ENCODE peak calls at places on chromosomes 11 and 22, in five cellular contexts. H is naive thymus-derived CD4-positive, alpha-beta T cell; Q is uterus; G is adrenal gland; A is OCI-LY7. M is an unnamed sample.
A peak's percentile ranks its signal among the peaks of the same experiment; 100 is the strongest.

GRCh38 chr11:8910662-8911039 is 338 bp upstream of the AKIP1 start:
- DNase-seq in H (no peak), Q (no peak), G (no peak), A (no peak), M (no peak)

GRCh38 chr11:66907751-66908173 is 50.4 kb downstream of the PC start:
- DNase-seq in H (no peak), Q (no peak), G (no peak), A (no peak), M (no peak)

GRCh38 chr11:27672836-27673464 is 27.3 kb downstream of the BDNF start:
- DNase-seq in H (no peak), Q (no peak), G (no peak), A (no peak), M (no peak)

GRCh38 chr22:26245001-26245400 is 75.7 kb downstream of the SEZ6L start:
- DNase-seq in H (no peak), Q (no peak), G (no peak), A (no peak), M (no peak)

GRCh38 chr11:41459602-41460405 is at the start of gene LRRC4C:
- DNase-seq in H (no peak), Q (no peak), G (no peak), A (no peak), M (no peak)

GRCh38 chr22:23219787-23220484 is 39.6 kb downstream of the BCR start:
- DNase-seq in H (peak; percentile 62), Q (no peak), G (peak; percentile 88), A (peak; percentile 91), M (no peak)

GRCh38 chr11:122293298-122294023 is 177.4 kb upstream of the BLID start:
- DNase-seq in H (no peak), Q (no peak), G (no peak), A (no peak), M (no peak)

GRCh38 chr22:23215294-23216204 is 35.2 kb downstream of the BCR start:
- DNase-seq in H (no peak), Q (no peak), G (peak; percentile 18), A (no peak), M (no peak)

GRCh38 chr11:58513747-58514367 is 6.0 kb upstream of the OR5B21 start:
- DNase-seq in H (no peak), Q (no peak), G (peak; percentile 45), A (peak; percentile 41), M (no peak)

GRCh38 chr11:44535201-44535980 is 30.1 kb upstream of the CD82 start:
- DNase-seq in H (no peak), Q (no peak), G (no peak), A (no peak), M (no peak)

GRCh38 chr22:47174671-47175111 is 412.2 kb downstream of the TBC1D22A start:
- DNase-seq in H (no peak), Q (peak; percentile 15), G (no peak), A (no peak), M (no peak)

GRCh38 chr11:133476570-133477262 is 55.6 kb downstream of the OPCML start:
- DNase-seq in H (no peak), Q (no peak), G (no peak), A (no peak), M (peak; percentile 77)

GRCh38 chr11:121563003-121563402 is 110.2 kb upstream of the SORL1-AS1 start:
- DNase-seq in H (no peak), Q (no peak), G (no peak), A (no peak), M (no peak)

GRCh38 chr11:97683733-97684132 is 1293.9 kb downstream of the JRKL start:
- DNase-seq in H (no peak), Q (no peak), G (no peak), A (no peak), M (no peak)

GRCh38 chr11:44308256-44308922 is 1.6 kb downstream of the ALX4 start:
- DNase-seq in H (no peak), Q (no peak), G (no peak), A (no peak), M (no peak)

GRCh38 chr11:100805509-100806199 is 118.6 kb downstream of the ARHGAP42 start:
- DNase-seq in H (no peak), Q (no peak), G (no peak), A (no peak), M (no peak)

GRCh38 chr11:12015486-12015885 is 7.1 kb upstream of the DKK3 start:
- DNase-seq in H (no peak), Q (no peak), G (no peak), A (no peak), M (no peak)

GRCh38 chr22:31343235-31344191 is 2.6 kb downstream of the PATZ1 start:
- DNase-seq in H (peak; percentile 47), Q (peak; percentile 40), G (no peak), A (peak; percentile 61), M (no peak)

GRCh38 chr11:76004400-76004799 is 189.4 kb downstream of the UVRAG start:
- DNase-seq in H (no peak), Q (no peak), G (no peak), A (no peak), M (no peak)

GRCh38 chr11:4636962-4637661 is at the start of gene OR51D1:
- DNase-seq in H (peak; percentile 64), Q (peak; percentile 61), G (peak; percentile 69), A (peak; percentile 53), M (peak; percentile 89)

GRCh38 chr11:44979536-44980399 is 29.1 kb upstream of the TP53I11 start:
- DNase-seq in H (no peak), Q (no peak), G (peak; percentile 44), A (no peak), M (no peak)

GRCh38 chr22:42039271-42039670 is 31.3 kb downstream of the NAGA start:
- DNase-seq in H (no peak), Q (no peak), G (no peak), A (no peak), M (no peak)

GRCh38 chr11:77198440-77198849 is 70.4 kb downstream of the MYO7A start:
- DNase-seq in H (no peak), Q (peak; percentile 8), G (peak; percentile 15), A (peak; percentile 37), M (no peak)

DNA sequence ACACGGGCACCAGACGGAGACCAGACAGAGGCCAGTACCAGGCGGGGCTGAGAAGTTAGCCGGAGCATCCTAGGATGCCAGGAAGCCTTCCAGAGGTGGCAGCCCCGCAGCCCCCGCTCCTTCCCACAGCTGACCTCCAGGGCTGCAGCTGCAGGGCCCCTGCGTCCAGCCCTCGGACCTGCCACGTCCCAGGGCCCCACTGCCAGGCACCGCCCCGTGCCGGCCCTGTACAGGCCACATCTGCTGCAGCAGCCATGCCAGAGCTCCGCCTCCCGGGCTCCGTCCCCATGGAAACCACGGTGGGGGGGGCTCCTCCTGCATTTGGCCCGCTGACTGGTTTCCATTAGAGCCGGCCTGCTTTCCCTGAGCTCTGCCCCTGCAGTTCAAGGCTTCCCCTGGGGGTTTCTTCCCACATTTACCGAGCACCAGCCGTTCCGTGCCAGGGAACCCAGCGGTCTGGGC is 62.5 kb upstream of the PPARA start:
- DNase-seq in H (no peak), Q (peak; percentile 94), G (peak; percentile 96), A (no peak), M (peak; percentile 98)
- H3K4me3 ChIP-seq in H (no peak overlapping the region), Q (no peak overlapping the region), G (no peak overlapping the region), A (no peak overlapping the region), M (peak overlapping the region; percentile 47)

DNA sequence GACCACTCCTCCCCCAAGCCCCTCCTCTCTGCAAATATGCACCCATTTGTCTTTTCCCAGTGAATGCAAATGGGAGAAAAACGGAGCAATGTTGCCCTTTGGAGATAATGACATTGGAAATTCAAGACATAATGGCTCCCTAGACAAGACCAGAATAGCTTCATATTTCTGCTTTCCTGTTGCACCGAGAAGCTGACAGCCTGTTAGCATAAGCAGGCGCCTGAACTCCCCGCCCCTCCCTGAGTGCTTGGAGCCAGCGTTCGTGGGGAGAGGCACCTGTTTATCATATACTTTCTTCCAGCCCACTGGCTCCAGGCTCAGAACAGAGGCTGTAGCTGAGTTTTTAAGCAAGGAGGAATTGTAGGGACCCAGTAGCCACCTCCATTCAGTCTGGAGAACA is 6.1 kb upstream of the FXYD6 start:
- DNase-seq in H (no peak), Q (no peak), G (no peak), A (no peak), M (no peak)
- H3K4me3 ChIP-seq in H (no peak overlapping the region), Q (no peak overlapping the region), G (no peak overlapping the region), A (no peak overlapping the region), M (no peak overlapping the region)

GRCh38 chr11:48081151-48082010 is 101.0 kb downstream of the PTPRJ start:
- DNase-seq in H (peak; percentile 44), Q (peak; percentile 51), G (peak; percentile 55), A (peak; percentile 75), M (no peak)
- H3K4me3 ChIP-seq in H (no peak overlapping the region), Q (no peak overlapping the region), G (no peak overlapping the region), A (peak overlapping the region; percentile 43), M (peak overlapping the region; percentile 9)

DNA sequence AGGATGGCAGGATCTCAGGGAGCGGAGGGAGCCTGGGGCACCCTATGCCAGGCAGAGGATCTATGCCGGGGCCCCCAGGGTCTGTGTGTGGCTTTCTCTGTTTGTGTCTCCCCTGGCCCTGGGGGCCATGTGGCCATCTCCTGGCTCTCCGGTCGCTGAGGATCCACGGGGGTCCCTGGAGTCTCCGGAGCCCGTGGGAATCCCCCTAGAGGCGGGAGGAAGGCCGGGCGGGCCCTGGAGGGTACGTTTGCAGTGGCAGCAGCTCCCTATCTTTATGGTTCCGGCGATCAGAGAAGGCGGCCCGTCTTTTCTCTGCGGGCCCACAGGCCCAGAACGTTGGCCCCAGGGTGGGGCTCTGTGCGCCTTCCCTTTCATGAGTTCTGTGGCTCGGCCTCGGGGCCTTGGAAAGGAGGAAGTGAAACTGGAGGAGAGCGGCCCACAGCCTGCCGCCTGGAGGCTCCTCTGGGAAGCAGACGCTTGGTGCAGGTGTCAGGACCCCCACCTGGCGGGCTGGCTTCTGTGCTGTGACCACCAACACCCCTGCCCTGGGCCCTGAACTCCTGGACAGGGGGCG is 82.1 kb downstream of the KCNQ1 start:
- DNase-seq in H (no peak), Q (peak; percentile 12), G (peak; percentile 73), A (peak; percentile 85), M (no peak)
- H3K4me3 ChIP-seq in H (peak overlapping the region; percentile 17), Q (no peak overlapping the region), G (no peak overlapping the region), A (no peak overlapping the region), M (no peak overlapping the region)